ENCODE peak calls at places on chromosome 6, in five cellular contexts. K, W, P, J and R are unnamed samples.

GRCh38 chr6:150734235-150734634 is 131.3 kb upstream of the MTHFD1L start:
- DNase-seq in K (peak; percentile 59), W (no peak), P (no peak), J (no peak), R (no peak)

GRCh38 chr6:3766219-3766618 is 14.7 kb upstream of the PXDC1 start:
- DNase-seq in K (no peak), W (no peak), P (no peak), J (no peak), R (no peak)

GRCh38 chr6:143119260-143119659 is 58.6 kb downstream of the AIG1 start:
- DNase-seq in K (no peak), W (no peak), P (no peak), J (no peak), R (no peak)

GRCh38 chr6:110537208-110538123 is 61.1 kb upstream of the SLC22A16 start:
- DNase-seq in K (peak; percentile 96), W (no peak), P (no peak), J (no peak), R (peak; percentile 95)

GRCh38 chr6:32668226-32668747 is 1.8 kb upstream of the HLA-DQB1 start:
- DNase-seq in K (no peak), W (peak; percentile 83), P (no peak), J (no peak), R (no peak)

GRCh38 chr6:100435299-100435698 is 29.4 kb downstream of the SIM1 start:
- DNase-seq in K (peak; percentile 73), W (no peak), P (no peak), J (no peak), R (peak; percentile 62)

GRCh38 chr6:10618409-10618808 is 76.0 kb downstream of the C6orf52 start:
- DNase-seq in K (no peak), W (no peak), P (no peak), J (no peak), R (no peak)

GRCh38 chr6:29763491-29764289 is 40.5 kb downstream of the HLA-F start:
- DNase-seq in K (peak; percentile 92), W (no peak), P (no peak), J (no peak), R (no peak)